ENCODE peak calls at places on chromosomes 2 and 18, in nine cellular contexts. J, K, D, O, P, A, I, L and Y are unnamed samples.

GRCh38 chr2:146807568-146808168 is 1037.2 kb upstream of the ACVR2A start:
- DNase-seq in P (no peak), K (no peak), D (no peak), A (no peak), I (no peak), L (no peak), J (no peak), O (no peak), Y (peak; percentile 40)

GRCh38 chr2:80354858-80355257 is 50.3 kb upstream of the LRRTM1 start:
- DNase-seq in J (no peak), L (no peak), P (no peak), I (no peak), O (no peak), K (no peak), A (no peak), D (no peak), Y (no peak)

GRCh38 chr2:102278720-102279390 is 32.5 kb upstream of the IL1RL1 start:
- DNase-seq in P (no peak), L (no peak), I (no peak), O (no peak), A (no peak), D (no peak), J (no peak), K (no peak), Y (no peak)

GRCh38 chr2:31239842-31240198 is 5.9 kb downstream of the EHD3 start:
- DNase-seq in D (peak; percentile 75), L (no peak), O (no peak), I (peak; percentile 12), J (no peak), K (no peak), A (no peak), P (no peak), Y (no peak)

GRCh38 chr18:54775686-54776085 is 52.6 kb upstream of the RAB27B start:
- DNase-seq in L (no peak), A (no peak), O (no peak), D (no peak), J (no peak), K (peak; percentile 77), I (no peak), P (no peak), Y (no peak)

GRCh38 chr2:103789716-103790085 is 1027.9 kb downstream of the TMEM182 start:
- DNase-seq in K (peak; percentile 9), L (no peak), I (no peak), P (no peak), D (no peak), A (no peak), J (no peak), O (no peak), Y (no peak)

GRCh38 chr2:9473308-9473984 is 905 bp upstream of the IAH1 start:
- DNase-seq in P (peak; percentile 62), I (peak; percentile 55), J (no peak), L (no peak), K (peak; percentile 32), O (no peak), A (peak; percentile 58), D (no peak), Y (peak; percentile 77)

GRCh38 chr2:109243526-109244425 is 114.8 kb downstream of the SH3RF3 start:
- DNase-seq in D (no peak), O (no peak), A (no peak), K (no peak), P (peak; percentile 27), J (no peak), I (no peak), L (no peak), Y (no peak)

GRCh38 chr2:45469314-45470099 is 141.6 kb downstream of the SRBD1 start:
- DNase-seq in A (no peak), I (no peak), L (no peak), J (no peak), K (peak; percentile 91), O (no peak), D (no peak), P (no peak), Y (no peak)

GRCh38 chr2:28408764-28409599 is 16.3 kb downstream of the FOSL2 start:
- DNase-seq in A (peak; percentile 60), D (peak; percentile 73), I (no peak), K (no peak), J (no peak), L (peak; percentile 66), P (peak; percentile 54), O (no peak), Y (peak; percentile 88)

GRCh38 chr2:202104286-202104870 is 31.3 kb downstream of the KIAA2012 start:
- DNase-seq in L (peak; percentile 60), J (no peak), O (peak; percentile 63), A (peak; percentile 52), D (no peak), K (peak; percentile 65), P (peak; percentile 66), I (no peak), Y (no peak)

GRCh38 chr2:85433511-85434089 is 15.1 kb downstream of the SH2D6 start:
- DNase-seq in K (peak; percentile 81), A (peak; percentile 82), O (peak; percentile 77), D (peak; percentile 88), J (no peak), L (peak; percentile 70), I (peak; percentile 93), P (no peak), Y (no peak)

GRCh38 chr2:23673830-23674679 is 252.9 kb downstream of the ATAD2B start:
- DNase-seq in D (peak; percentile 42), K (peak; percentile 28), I (peak; percentile 20), L (no peak), J (no peak), P (no peak), A (no peak), O (no peak), Y (no peak)

GRCh38 chr18:36446059-36446458 is 148.5 kb downstream of the FHOD3 start:
- DNase-seq in A (no peak), J (no peak), O (no peak), L (no peak), D (no peak), K (peak; percentile 64), I (no peak), P (no peak), Y (no peak)

GRCh38 chr2:181675241-181675640 is 5.1 kb downstream of the NEUROD1 start:
- DNase-seq in O (no peak), K (no peak), A (no peak), L (no peak), J (no peak), I (no peak), P (no peak), D (no peak), Y (no peak)

GRCh38 chr2:54041135-54041534 is 70.3 kb upstream of the PSME4 start:
- DNase-seq in I (no peak), L (no peak), P (no peak), K (peak; percentile 41), A (no peak), D (no peak), O (no peak), J (no peak), Y (peak; percentile 75)

GRCh38 chr2:197711576-197711975 is 6.4 kb downstream of the MARS2 start:
- DNase-seq in D (no peak), O (no peak), A (no peak), P (no peak), L (no peak), K (no peak), I (no peak), J (no peak), Y (no peak)

GRCh38 chr18:21305621-21306020 is 63.6 kb downstream of the GREB1L start:
- DNase-seq in L (no peak), K (no peak), I (no peak), D (no peak), A (no peak), O (no peak), P (no peak), J (no peak), Y (no peak)

GRCh38 chr18:39724652-39725051 is 2159.1 kb upstream of the CELF4 start:
- DNase-seq in L (no peak), K (no peak), A (no peak), D (no peak), P (no peak), J (no peak), I (no peak), O (no peak), Y (no peak)

GRCh38 chr2:20192781-20193180 is 32.1 kb downstream of the SDC1 start:
- DNase-seq in A (no peak), I (no peak), D (no peak), K (no peak), O (no peak), J (no peak), L (no peak), P (no peak), Y (no peak)

GRCh38 chr2:238255636-238256035 is 15.8 kb upstream of the HES6 start:
- DNase-seq in I (no peak), D (no peak), A (no peak), O (peak; percentile 27), P (no peak), L (peak; percentile 6), J (no peak), K (no peak), Y (peak; percentile 43)

GRCh38 chr2:160911258-160911657 is 249.0 kb upstream of the TANK start:
- DNase-seq in L (no peak), K (no peak), I (no peak), P (no peak), A (no peak), O (no peak), D (no peak), J (no peak), Y (no peak)

GRCh38 chr2:36352024-36352398 is 3.6 kb upstream of the CRIM1 start:
- DNase-seq in P (no peak), D (no peak), K (peak; percentile 77), A (no peak), L (no peak), I (no peak), J (no peak), O (no peak), Y (no peak)

GRCh38 chr18:31229829-31230228 is 67.2 kb upstream of the DSC1 start:
- DNase-seq in K (no peak), J (no peak), O (no peak), I (no peak), L (no peak), D (no peak), P (no peak), A (no peak), Y (no peak)
- H3K4me1 ChIP-seq in K (peaks cover 17% of the 10 kb centered on the region), J (no peaks in the 10 kb centered on the region), O (no peaks in the 10 kb centered on the region), I (peaks cover 51% of the 10 kb centered on the region), L (no peaks in the 10 kb centered on the region), D (peaks cover 30% of the 10 kb centered on the region), P (peaks cover 10% of the 10 kb centered on the region), A (no peaks in the 10 kb centered on the region), Y (no peaks in the 10 kb centered on the region)

GRCh38 chr2:231099918-231100317 is 24.9 kb downstream of the HTR2B start:
- DNase-seq in K (no peak), L (no peak), P (no peak), I (no peak), J (no peak), D (no peak), A (no peak), O (no peak), Y (no peak)
- TF ChIP-seq CTCF in K (peak; percentile 53), L (no peak), P (no peak), I (no peak), J (no peak), D (no peak), A (no peak), O (no peak), Y (no peak)

GRCh38 chr2:180559766-180560165 is 420.6 kb upstream of the UBE2E3 start:
- DNase-seq in L (no peak), O (no peak), A (no peak), D (no peak), P (no peak), K (no peak), I (no peak), J (no peak), Y (no peak)
- H3K36me3 ChIP-seq in L (no peaks in the 10 kb centered on the region), O (no peaks in the 10 kb centered on the region), A (no peaks in the 10 kb centered on the region), D (no peaks in the 10 kb centered on the region), P (no peaks in the 10 kb centered on the region), K (no peaks in the 10 kb centered on the region), I (no peaks in the 10 kb centered on the region), J (no peaks in the 10 kb centered on the region), Y (no peaks in the 10 kb centered on the region)

GRCh38 chr2:64643838-64644219 is 9.9 kb downstream of the SERTAD2 start:
- DNase-seq in D (no peak), L (no peak), A (no peak), K (no peak), P (no peak), I (no peak), O (no peak), J (no peak), Y (no peak)
- H3K4me1 ChIP-seq in D (peaks cover 64% of the 10 kb centered on the region), L (peaks cover 63% of the 10 kb centered on the region), A (peaks cover 7% of the 10 kb centered on the region), K (peaks cover 87% of the 10 kb centered on the region), P (peaks cover 47% of the 10 kb centered on the region), I (peaks cover 84% of the 10 kb centered on the region), O (no peaks in the 10 kb centered on the region), J (peaks cover 38% of the 10 kb centered on the region), Y (peaks cover 100% of the 10 kb centered on the region)